ENCODE peak calls at places on chromosomes 12 and 14, in ten cellular contexts. K is breast epithelium, G is sigmoid colon, U is GM12878, V is Panc1, R is HCT116, C is GM23338, X is esophagus muscularis mucosa, B is K562, S is transverse colon. H is an unnamed sample. For H3K4me1, the result is how much of the 10 kb centered on the place peaks cover.

GRCh38 chr14:56482306-56482705 is 97.3 kb upstream of the TMEM260 start:
- DNase-seq in G (no peak), B (peak), S (no peak), K (no peak), V (no peak), U (no peak), R (peak), C (peak), X (no peak), H (no peak)

GRCh38 chr12:110600254-110600653 is 13.7 kb upstream of the TCTN1 start:
- DNase-seq in G (no peak), S (no peak), X (no peak), K (no peak), B (no peak), U (no peak), R (peak), C (peak), V (no peak), H (no peak)

GRCh38 chr12:100895197-100895596 is 100.6 kb downstream of the ANO4 start:
- DNase-seq in B (no peak), K (no peak), G (no peak), X (no peak), R (no peak), U (no peak), S (no peak), C (no peak), V (no peak), H (no peak)

GRCh38 chr12:47361389-47362031 is 281.8 kb upstream of the AMIGO2 start:
- DNase-seq in G (no peak), V (no peak), S (peak), B (peak), U (no peak), C (no peak), K (no peak), R (no peak), X (no peak), H (no peak)

GRCh38 chr14:94761999-94762377 is 7.9 kb downstream of the GSC start:
- DNase-seq in G (no peak), K (no peak), X (no peak), U (no peak), B (no peak), R (no peak), C (peak), S (no peak), V (no peak), H (no peak)

GRCh38 chr14:31936100-31936499 is 141.0 kb upstream of the ARHGAP5 start:
- DNase-seq in C (no peak), K (no peak), R (no peak), U (no peak), B (no peak), V (no peak), G (no peak), X (no peak), S (peak), H (no peak)

GRCh38 chr14:104766863-104767633 is 14.1 kb downstream of the SIVA1 start:
- DNase-seq in V (no peak), S (no peak), X (no peak), K (no peak), C (no peak), R (no peak), B (no peak), U (no peak), G (no peak), H (no peak)

GRCh38 chr12:50803230-50803629 is 39.3 kb downstream of the ATF1 start:
- DNase-seq in R (no peak), G (no peak), B (no peak), S (no peak), V (no peak), C (no peak), U (no peak), K (no peak), X (no peak), H (no peak)

GRCh38 chr12:105843989-105844768 is 294.6 kb downstream of the NUAK1 start:
- DNase-seq in S (no peak), B (peak), V (no peak), C (no peak), U (no peak), R (no peak), X (peak), K (no peak), G (peak), H (no peak)

GRCh38 chr12:88383405-88383804 is 196.9 kb downstream of the KITLG start:
- DNase-seq in K (no peak), B (no peak), G (no peak), S (no peak), U (no peak), V (no peak), X (no peak), C (no peak), R (no peak), H (no peak)

GRCh38 chr14:76953196-76953945 is 75.1 kb downstream of the IRF2BPL start:
- DNase-seq in U (no peak), B (no peak), K (peak), S (peak), X (no peak), R (peak), C (peak), V (no peak), G (peak), H (peak)

GRCh38 chr14:69101331-69101826 is 51.5 kb downstream of the DCAF5 start:
- DNase-seq in G (no peak), K (no peak), U (no peak), S (no peak), B (peak), V (no peak), R (peak), C (peak), X (no peak), H (no peak)

GRCh38 chr12:57096099-57096572 is 7.2 kb downstream of the NAB2 start:
- DNase-seq in U (no peak), X (no peak), C (no peak), V (no peak), S (no peak), K (no peak), B (peak), R (no peak), G (no peak), H (no peak)

GRCh38 chr14:96104469-96105057 is 65.4 kb downstream of the C14orf132 start:
- DNase-seq in U (no peak), C (no peak), S (peak), B (no peak), X (peak), V (no peak), G (peak), K (peak), R (no peak), H (peak)

GRCh38 chr12:2274733-2275132 is 221.9 kb downstream of the CACNA1C start:
- DNase-seq in V (no peak), K (no peak), S (no peak), G (no peak), X (no peak), U (no peak), B (no peak), C (no peak), R (no peak), H (no peak)

GRCh38 chr14:74867673-74868072 is 8.3 kb downstream of the PROX2 start:
- DNase-seq in G (peak), B (no peak), R (no peak), C (no peak), U (no peak), K (no peak), S (no peak), X (no peak), V (no peak), H (no peak)

GRCh38 chr14:51607677-51608076 is 44.0 kb upstream of the FRMD6 start:
- DNase-seq in C (no peak), X (no peak), S (no peak), G (no peak), V (no peak), R (no peak), K (no peak), U (no peak), B (no peak), H (no peak)

GRCh38 chr14:93249128-93249831 is 42.2 kb downstream of the UBR7 start:
- DNase-seq in X (peak), V (no peak), K (no peak), G (no peak), R (no peak), U (no peak), C (no peak), B (no peak), S (no peak), H (no peak)

GRCh38 chr14:99507860-99508640 is 26.8 kb downstream of the CCNK start:
- DNase-seq in S (no peak), X (no peak), C (no peak), B (no peak), V (no peak), R (no peak), U (no peak), K (no peak), G (no peak), H (no peak)

GRCh38 chr14:50607181-50607580 is 47.2 kb downstream of the ATL1 start:
- DNase-seq in U (no peak), V (no peak), G (no peak), K (no peak), C (no peak), X (no peak), R (no peak), B (no peak), S (no peak), H (no peak)

GRCh38 chr14:81682134-81682533 is 148.5 kb upstream of the SEL1L start:
- DNase-seq in C (peak), G (no peak), X (no peak), U (no peak), K (no peak), V (no peak), B (no peak), S (no peak), R (no peak), H (no peak)

GRCh38 chr12:56315256-56315625 is 547 bp downstream of the CNPY2 start:
- DNase-seq in S (peak), X (no peak), K (no peak), B (peak), C (peak), U (no peak), G (no peak), R (no peak), V (no peak), H (no peak)

GRCh38 chr12:76799362-76799761 is 35.4 kb downstream of the ZDHHC17 start:
- DNase-seq in U (no peak), R (no peak), B (no peak), X (no peak), C (no peak), G (no peak), V (no peak), K (no peak), S (no peak), H (no peak)

GRCh38 chr12:78229491-78230209 is 399.0 kb downstream of the NAV3 start:
- DNase-seq in S (peak), V (peak), B (peak), K (no peak), X (no peak), R (peak), U (peak), C (peak), G (no peak), H (no peak)

GRCh38 chr12:44571031-44571550 is 305.0 kb downstream of the NELL2 start:
- DNase-seq in R (no peak), V (no peak), B (no peak), S (no peak), K (no peak), C (no peak), G (no peak), X (no peak), U (no peak), H (no peak)

GRCh38 chr14:32939254-32940065 is 781 bp downstream of the NPAS3 start:
- DNase-seq in U (no peak), K (peak), G (peak), B (no peak), R (no peak), V (no peak), C (peak), S (peak), X (no peak), H (peak)

GRCh38 chr12:55428844-55429243 is 2.8 kb downstream of the OR6C76 start:
- DNase-seq in R (no peak), B (no peak), V (no peak), X (no peak), G (no peak), U (no peak), S (no peak), C (peak), K (no peak), H (no peak)

GRCh38 chr12:54159140-54159539 is 29.6 kb downstream of the SMUG1 start:
- DNase-seq in U (peak), S (no peak), B (peak), K (no peak), X (no peak), R (peak), V (no peak), C (peak), G (no peak), H (peak)

GRCh38 chr12:108145011-108145410 is 15.9 kb downstream of the WSCD2 start:
- DNase-seq in G (no peak), X (no peak), U (no peak), V (no peak), C (peak), K (no peak), S (no peak), B (no peak), R (no peak), H (no peak)

GRCh38 chr14:61561657-61562276 is 133.5 kb upstream of the HIF1A start:
- DNase-seq in S (peak), C (peak), V (no peak), K (peak), G (peak), X (no peak), U (no peak), B (no peak), R (peak), H (peak)
- H3K4me1 ChIP-seq in S (under half), C (under half), V (under half), K (under half), G (under half), X (half or more), U (under half), B (under half), R (half or more), H (under half)

GRCh38 chr12:85322715-85323114 is 42.7 kb downstream of the ALX1 start:
- DNase-seq in V (no peak), S (no peak), X (no peak), G (no peak), R (no peak), C (no peak), K (no peak), U (no peak), B (no peak), H (no peak)
- TF ChIP-seq POLR2AphosphoS5 in V (no peak), S (no peak), X (no peak), G (no peak), R (no peak), C (no peak), K (no peak), U (no peak), B (no peak), H (no peak)

GRCh38 chr14:45089813-45090212 is 5.9 kb downstream of the PRPF39 start:
- DNase-seq in V (no peak), K (no peak), S (no peak), B (no peak), C (no peak), R (no peak), G (no peak), U (no peak), X (no peak), H (no peak)

GRCh38 chr14:45085004-45085403 is 1.1 kb downstream of the PRPF39 start:
- DNase-seq in C (no peak), G (no peak), B (no peak), S (no peak), V (no peak), X (no peak), R (no peak), U (no peak), K (no peak), H (no peak)

GRCh38 chr14:45083622-45083978 is 316 bp upstream of the PRPF39 start:
- DNase-seq in G (no peak), S (no peak), U (no peak), B (no peak), V (no peak), K (no peak), R (no peak), X (no peak), C (no peak), H (no peak)

GRCh38 chr14:45082420-45082819 is 1.5 kb upstream of the PRPF39 start:
- DNase-seq in S (no peak), K (no peak), U (no peak), C (no peak), G (no peak), R (no peak), V (no peak), B (no peak), X (no peak), H (no peak)

GRCh38 chr14:45083979-45084722 is at the start of gene PRPF39:
- DNase-seq in C (peak), V (peak), R (peak), U (peak), B (peak), S (peak), X (peak), G (peak), K (peak), H (peak)
- H3K4me1 ChIP-seq in C (under half), V (under half), R (under half), U (under half), B (under half), S (half or more), X (half or more), G (under half), K (under half), H (half or more)

GRCh38 chr14:102325791-102326345 is 6.3 kb downstream of the ZNF839 start:
- DNase-seq in X (no peak), K (no peak), R (no peak), S (no peak), C (no peak), V (no peak), G (peak), B (no peak), U (no peak), H (no peak)

GRCh38 chr14:102320033-102320660 is 601 bp downstream of the ZNF839 start:
- DNase-seq in K (no peak), V (no peak), R (no peak), G (peak), U (no peak), X (no peak), S (peak), B (peak), C (peak), H (peak)

GRCh38 chr14:102321456-102322101 is 2.0 kb downstream of the ZNF839 start:
- DNase-seq in G (no peak), B (no peak), C (no peak), K (no peak), X (no peak), V (no peak), S (no peak), R (no peak), U (no peak), H (no peak)

GRCh38 chr14:102320671-102321455 is 1.3 kb downstream of the ZNF839 start:
- DNase-seq in K (no peak), R (no peak), V (no peak), S (no peak), B (no peak), G (peak), C (no peak), U (no peak), X (no peak), H (no peak)

GRCh38 chr14:102323102-102323501 is 3.6 kb downstream of the ZNF839 start:
- DNase-seq in G (peak), K (peak), V (peak), X (peak), B (no peak), U (no peak), S (peak), C (peak), R (peak), H (peak)
- TF ChIP-seq POLR2AphosphoS5 in G (no peak), K (no peak), V (no peak), X (peak), B (no peak), U (no peak), S (no peak), C (no peak), R (no peak), H (no peak)

H was measured in stomach.